ENCODE peak calls at places on chromosomes 5 and 9, in five cellular contexts. U is HepG2, N is H1, J is NT2/D1, M is GM12878. I is an unnamed sample.

GRCh38 chr5:144156767-144157171 is 13.7 kb downstream of the YIPF5 start:
- DNase-seq in U (no peak), N (no peak), J (no peak), M (no peak), I (no peak)

GRCh38 chr5:179805070-179805528 is 1.6 kb downstream of the MGAT4B start:
- DNase-seq in U (no peak), N (no peak), J (no peak), M (no peak), I (no peak)

GRCh38 chr5:111099058-111099778 is 7.1 kb downstream of the WDR36 start:
- DNase-seq in U (no peak), N (no peak), J (no peak), M (no peak), I (no peak)

GRCh38 chr5:178544166-178544834 is 45.9 kb downstream of the COL23A1 start:
- DNase-seq in U (no peak), N (no peak), J (no peak), M (no peak), I (no peak)

GRCh38 chr5:134113908-134114875 is at the start of gene TCF7:
- DNase-seq in U (peak), N (peak), J (peak), M (no peak), I (peak)

GRCh38 chr5:4230531-4230904 is 634.9 kb downstream of the IRX1 start:
- DNase-seq in U (no peak), N (no peak), J (no peak), M (no peak), I (no peak)

GRCh38 chr9:21506910-21507795 is 25.0 kb upstream of the IFNE start:
- DNase-seq in U (no peak), N (no peak), J (no peak), M (no peak), I (no peak)

GRCh38 chr5:140882591-140882899 is 621 bp downstream of the PCDHA13 start:
- DNase-seq in U (no peak), N (peak), J (no peak), M (no peak), I (no peak)

GRCh38 chr9:86768020-86768419 is 179.3 kb downstream of the GAS1 start:
- DNase-seq in U (no peak), N (no peak), J (no peak), M (no peak), I (no peak)

GRCh38 chr5:136058031-136058971 is 29.5 kb downstream of the TGFBI start:
- DNase-seq in U (peak), N (peak), J (no peak), M (no peak), I (peak)

GRCh38 chr5:61638476-61638875 is 306.4 kb downstream of the ZSWIM6 start:
- DNase-seq in U (no peak), N (no peak), J (no peak), M (no peak), I (no peak)

DNA sequence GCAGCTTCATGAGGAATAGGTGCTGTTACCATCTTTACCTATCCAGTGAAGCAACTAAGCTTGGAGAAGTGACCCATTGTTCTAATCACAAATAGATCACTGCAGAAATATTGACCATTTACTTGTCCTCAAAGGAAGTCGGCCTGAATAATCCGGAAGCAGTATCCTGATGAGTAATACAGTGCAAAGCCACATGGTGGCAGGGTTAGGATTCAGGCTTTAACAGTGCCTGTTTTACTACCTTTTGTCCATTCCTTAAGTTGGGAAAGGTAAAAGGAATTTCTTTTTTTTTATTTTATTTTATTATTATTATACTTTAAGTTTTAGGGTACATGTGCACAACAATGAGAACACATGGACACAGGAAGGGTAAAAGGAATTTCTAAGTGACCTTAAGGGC is 336.3 kb downstream of the KDM4C start:
- DNase-seq in U (peak), N (no peak), J (peak), M (no peak), I (peak)
- TF ChIP-seq SUZ12 in U (no peak), N (no peak), J (no peak), M (no peak), I (no peak)

DNA sequence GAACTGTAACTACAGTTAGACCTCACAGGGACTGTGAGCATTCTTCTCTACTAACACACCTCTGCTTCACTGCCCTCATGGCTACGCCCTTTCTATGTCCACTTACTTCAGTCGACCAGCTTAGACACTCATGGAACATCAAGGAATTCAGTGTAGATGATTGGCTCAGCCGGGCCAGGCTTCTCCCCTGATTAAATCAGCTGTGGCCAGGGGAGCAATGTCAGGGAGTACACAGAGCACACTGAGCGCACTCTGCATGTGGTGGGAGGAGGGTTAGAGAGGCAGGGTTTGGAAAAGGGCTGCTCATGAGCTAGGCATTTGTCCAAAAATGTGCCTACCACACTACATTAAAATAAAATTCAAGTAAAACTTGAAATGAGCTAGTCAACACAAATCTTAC is 400.5 kb downstream of the ARRDC3 start:
- DNase-seq in U (no peak), N (no peak), J (no peak), M (no peak), I (no peak)
- TF ChIP-seq SUZ12 in U (no peak), N (no peak), J (no peak), M (no peak), I (no peak)

GRCh38 chr5:34047147-34047546 is 4.1 kb upstream of the C1QTNF3 start:
- DNase-seq in U (no peak), N (no peak), J (no peak), M (no peak), I (no peak)

GRCh38 chr5:34045996-34046395 is 3.0 kb upstream of the C1QTNF3 start:
- DNase-seq in U (peak), N (no peak), J (no peak), M (no peak), I (no peak)

GRCh38 chr5:34043099-34043876 is at the start of gene C1QTNF3:
- DNase-seq in U (no peak), N (no peak), J (no peak), M (no peak), I (no peak)

GRCh38 chr5:34042302-34042701 is 711 bp downstream of the C1QTNF3 start:
- DNase-seq in U (no peak), N (no peak), J (no peak), M (no peak), I (no peak)

GRCh38 chr5:34044950-34045525 is 2.0 kb upstream of the C1QTNF3 start:
- DNase-seq in U (no peak), N (no peak), J (no peak), M (no peak), I (no peak)
- TF ChIP-seq SUZ12 in U (no peak), N (no peak), J (no peak), M (no peak), I (no peak)

GRCh38 chr9:92668746-92669526 is 995 bp downstream of the IPPK start:
- DNase-seq in U (peak), N (no peak), J (no peak), M (no peak), I (peak)
- TF ChIP-seq SUZ12 in U (no peak), N (no peak), J (no peak), M (no peak), I (no peak)

GRCh38 chr5:32494827-32495226 is 50.3 kb upstream of the ZFR start:
- DNase-seq in U (no peak), N (no peak), J (no peak), M (no peak), I (no peak)

GRCh38 chr5:32487424-32487823 is 42.9 kb upstream of the ZFR start:
- DNase-seq in U (no peak), N (no peak), J (no peak), M (no peak), I (no peak)

GRCh38 chr5:32490972-32491557 is 46.5 kb upstream of the ZFR start:
- DNase-seq in U (peak), N (no peak), J (no peak), M (no peak), I (no peak)

GRCh38 chr5:32487008-32487407 is 42.5 kb upstream of the ZFR start:
- DNase-seq in U (no peak), N (no peak), J (no peak), M (no peak), I (no peak)

DNA sequence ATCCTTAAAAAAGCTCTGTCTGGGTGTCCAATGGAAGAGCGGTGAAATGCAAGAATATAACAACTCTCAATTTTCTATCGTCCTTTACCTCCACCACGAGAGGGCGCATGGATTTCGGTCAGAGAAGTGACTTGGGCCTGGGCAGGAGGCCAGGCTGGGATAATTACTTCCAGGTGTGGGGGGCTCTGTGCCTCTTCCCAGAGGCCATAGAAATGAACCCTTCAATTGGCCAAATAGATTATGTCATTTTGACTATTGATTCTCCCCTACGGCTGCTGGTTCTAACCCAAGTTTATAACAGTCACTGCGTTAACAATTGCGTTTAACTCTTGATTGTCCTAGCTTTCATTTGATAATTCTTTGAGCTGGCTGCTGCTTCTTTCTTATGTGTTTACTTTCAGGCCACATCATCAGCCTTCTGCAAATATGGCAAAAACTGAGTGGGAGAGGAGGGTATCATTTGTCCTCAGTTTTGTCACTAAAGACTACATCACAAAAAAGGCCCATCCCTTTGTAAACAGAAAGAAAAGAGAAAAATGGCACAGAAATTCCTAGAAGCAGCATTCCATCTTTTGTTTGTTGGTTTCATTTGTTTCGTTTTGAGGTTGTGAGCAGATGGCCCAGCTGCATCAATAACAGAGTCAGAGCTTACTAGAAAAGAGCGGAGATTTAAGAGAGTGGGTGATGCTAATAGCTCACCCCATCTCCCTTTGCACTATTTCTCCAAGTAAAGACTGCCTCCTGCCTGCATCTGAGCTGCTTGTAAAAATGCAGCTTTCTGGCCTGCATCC is 45.4 kb upstream of the ZFR start:
- DNase-seq in U (peak), N (peak), J (peak), M (peak), I (peak)
- TF ChIP-seq SUZ12 in U (no peak), N (no peak), J (no peak), M (no peak), I (no peak)

GRCh38 chr5:37789991-37790390 is 49.9 kb downstream of the GDNF start:
- DNase-seq in U (no peak), N (no peak), J (no peak), M (no peak), I (no peak)

GRCh38 chr5:37786416-37786815 is 53.4 kb downstream of the GDNF start:
- DNase-seq in U (no peak), N (no peak), J (no peak), M (no peak), I (no peak)

GRCh38 chr5:37787742-37788141 is 52.1 kb downstream of the GDNF start:
- DNase-seq in U (peak), N (no peak), J (no peak), M (no peak), I (no peak)

GRCh38 chr5:37791321-37791720 is 48.5 kb downstream of the GDNF start:
- DNase-seq in U (no peak), N (no peak), J (no peak), M (no peak), I (no peak)

DNA sequence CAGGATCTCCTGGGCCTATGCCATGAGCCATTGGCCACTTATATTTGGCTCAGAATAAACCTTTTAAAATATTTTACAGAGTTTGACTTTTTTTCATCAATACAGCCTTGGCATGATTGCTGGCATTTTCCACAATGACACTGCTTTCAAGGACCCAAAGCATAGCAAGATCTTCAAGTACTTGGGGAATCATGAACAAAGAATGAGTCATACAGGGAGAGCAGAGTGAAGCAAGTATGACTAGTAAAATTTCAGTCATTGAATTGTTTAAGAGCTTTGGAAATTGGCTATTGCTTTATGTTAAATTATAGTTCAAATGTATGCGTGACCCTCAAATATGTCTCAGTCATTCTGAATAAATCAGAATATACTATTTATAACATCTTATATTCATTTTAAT is 53.0 kb downstream of the GDNF start:
- DNase-seq in U (no peak), N (no peak), J (no peak), M (no peak), I (no peak)
- TF ChIP-seq SUZ12 in U (no peak), N (no peak), J (no peak), M (no peak), I (no peak)

GRCh38 chr5:132661231-132662003 is 3.4 kb downstream of the IL13 start:
- DNase-seq in U (no peak), N (no peak), J (no peak), M (no peak), I (no peak)

GRCh38 chr5:132664696-132665209 is 6.8 kb downstream of the IL13 start:
- DNase-seq in U (no peak), N (no peak), J (no peak), M (no peak), I (no peak)

GRCh38 chr5:132663771-132664695 is 6.1 kb downstream of the IL13 start:
- DNase-seq in U (no peak), N (no peak), J (no peak), M (peak), I (no peak)

GRCh38 chr5:132662004-132662401 is 4.0 kb downstream of the IL13 start:
- DNase-seq in U (no peak), N (no peak), J (no peak), M (no peak), I (no peak)

DNA sequence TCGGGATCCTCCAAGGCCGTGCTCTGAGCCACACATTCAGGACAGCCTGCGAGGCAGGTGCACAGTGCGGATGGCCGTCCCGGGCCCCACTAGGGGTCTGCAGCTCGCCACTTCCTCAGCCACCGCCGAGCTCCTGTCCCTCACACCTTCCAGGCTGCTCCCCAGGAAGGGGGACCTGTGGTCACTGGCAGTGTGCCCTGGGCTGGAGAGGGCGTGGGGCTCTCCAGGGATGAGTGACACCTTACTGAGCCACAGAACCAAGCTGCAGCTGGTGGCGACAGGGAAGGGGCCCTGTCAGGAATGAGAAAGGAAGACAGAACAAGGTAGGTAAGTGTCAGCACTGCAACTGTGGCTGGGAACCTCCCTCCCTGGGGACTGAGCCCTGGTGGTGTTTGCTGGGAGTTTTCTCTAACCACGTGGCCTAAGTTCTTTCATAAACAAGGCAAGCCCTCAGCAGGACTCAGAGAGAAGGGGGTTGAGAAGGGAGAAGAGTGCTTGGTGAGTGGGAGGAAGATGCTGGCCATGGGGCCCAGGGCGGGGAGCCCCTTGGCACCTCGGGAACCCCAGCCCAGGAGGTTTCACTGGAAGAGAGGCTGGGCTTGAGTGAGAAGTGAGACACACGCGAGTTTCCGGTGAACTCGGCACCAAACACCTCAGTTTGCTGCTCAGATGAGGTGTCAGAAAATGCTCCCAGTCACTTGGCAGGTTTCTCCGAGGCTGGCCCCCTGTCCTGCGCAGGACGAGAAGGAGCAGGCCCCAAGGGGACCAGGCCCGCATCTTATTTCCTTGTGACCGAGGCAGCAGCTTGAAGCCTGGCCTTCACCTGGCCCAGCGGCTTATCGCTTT is 5.2 kb downstream of the IL13 start:
- DNase-seq in U (peak), N (no peak), J (no peak), M (peak), I (peak)
- TF ChIP-seq SUZ12 in U (no peak), N (no peak), J (no peak), M (no peak), I (no peak)